ENCODE peak calls at places on chromosomes 4 and X, in seven cellular contexts. K is HCT116, P is K562, I is H1, M is HepG2, T is SK-N-SH, E is GM12878. S is an unnamed sample.

GRCh38 chrX:130170752-130171445 is 863 bp upstream of the RAB33A start:
- DNase-seq in K (no peak), I (no peak), E (peak; percentile 39), T (peak; percentile 83), P (no peak), M (no peak), S (no peak)

GRCh38 chrX:11756354-11757318 is 1.4 kb upstream of the MSL3 start:
- DNase-seq in T (no peak), K (no peak), I (no peak), E (no peak), M (no peak), P (no peak), S (no peak)

GRCh38 chr4:73730292-73730691 is 10.1 kb upstream of the CXCL8 start:
- DNase-seq in M (no peak), E (no peak), T (no peak), K (no peak), I (no peak), P (no peak), S (no peak)

GRCh38 chrX:133364201-133364600 is 51.1 kb downstream of the GPC4 start:
- DNase-seq in E (no peak), K (no peak), T (no peak), I (no peak), M (no peak), P (no peak), S (no peak)

GRCh38 chr4:27490315-27490714 is 629.7 kb downstream of the STIM2 start:
- DNase-seq in K (no peak), I (no peak), T (no peak), M (no peak), P (no peak), E (no peak), S (no peak)

GRCh38 chrX:6002056-6002455 is 226.6 kb downstream of the NLGN4X start:
- DNase-seq in K (no peak), E (no peak), T (no peak), I (no peak), M (no peak), P (no peak), S (no peak)

GRCh38 chr4:78776031-78776728 is at the start of gene BMP2K:
- DNase-seq in T (peak; percentile 95), P (peak; percentile 88), E (no peak), M (peak; percentile 57), I (peak; percentile 39), K (peak; percentile 27), S (peak; percentile 76)

GRCh38 chr4:182975806-182976205 is 58.6 kb upstream of the DCTD start:
- DNase-seq in T (peak; percentile 22), P (peak; percentile 16), K (peak; percentile 50), E (peak; percentile 57), M (no peak), I (no peak), S (no peak)

GRCh38 chr4:24686866-24687672 is 102.7 kb upstream of the DHX15 start:
- DNase-seq in E (no peak), K (peak; percentile 36), P (peak; percentile 65), M (peak; percentile 17), I (no peak), T (peak; percentile 26), S (peak; percentile 65)

GRCh38 chr4:1204286-1204827 is 32.0 kb upstream of the SPON2 start:
- DNase-seq in K (no peak), E (no peak), P (no peak), I (no peak), M (no peak), T (peak; percentile 27), S (no peak)

GRCh38 chr4:148065069-148065468 is 333.2 kb downstream of the ARHGAP10 start:
- DNase-seq in T (no peak), E (no peak), I (no peak), M (no peak), P (no peak), K (no peak), S (no peak)

GRCh38 chr4:137129471-137130244 is 402.6 kb downstream of the PCDH18 start:
- DNase-seq in I (no peak), M (no peak), K (no peak), E (no peak), P (no peak), T (no peak), S (no peak)

GRCh38 chrX:33156152-33156726 is 55.1 kb downstream of the DMD start:
- DNase-seq in I (no peak), K (no peak), M (no peak), T (no peak), E (no peak), P (no peak), S (no peak)

GRCh38 chr4:3498901-3499510 is 33.2 kb downstream of the LRPAP1 start:
- DNase-seq in K (no peak), T (no peak), E (no peak), P (peak; percentile 72), M (no peak), I (no peak), S (no peak)

GRCh38 chrX:69496143-69496542 is 8.0 kb upstream of the NALF2 start:
- DNase-seq in E (no peak), T (no peak), M (no peak), P (no peak), I (no peak), K (no peak), S (no peak)

GRCh38 chr4:156169011-156169410 is 215.3 kb upstream of the CTSO start:
- DNase-seq in M (peak; percentile 3), E (no peak), T (no peak), K (peak; percentile 19), P (no peak), I (peak; percentile 17), S (peak; percentile 42)

GRCh38 chrX:8868906-8869305 is 67.7 kb upstream of the FAM9A start:
- DNase-seq in K (no peak), I (no peak), M (no peak), E (no peak), T (no peak), P (no peak), S (peak; percentile 16)

GRCh38 chr4:155722816-155723499 is 35.9 kb upstream of the GUCY1B1 start:
- DNase-seq in M (no peak), K (no peak), I (no peak), T (no peak), E (no peak), P (no peak), S (no peak)

GRCh38 chr4:141027421-141027820 is 105.8 kb downstream of the RNF150 start:
- DNase-seq in K (no peak), M (no peak), P (no peak), T (no peak), E (no peak), I (no peak), S (peak; percentile 69)

GRCh38 chr4:138953962-138954371 is 61.6 kb upstream of the NOCT start:
- DNase-seq in K (no peak), P (no peak), T (no peak), M (no peak), E (no peak), I (no peak), S (no peak)

GRCh38 chrX:9465380-9466114 is 689 bp downstream of the TBL1X start:
- DNase-seq in E (no peak), K (no peak), M (no peak), T (peak; percentile 50), I (no peak), P (peak; percentile 20), S (no peak)

GRCh38 chr4:40809058-40809457 is 59.3 kb downstream of the NSUN7 start:
- DNase-seq in P (no peak), M (no peak), T (no peak), I (no peak), K (no peak), E (no peak), S (no peak)

DNA sequence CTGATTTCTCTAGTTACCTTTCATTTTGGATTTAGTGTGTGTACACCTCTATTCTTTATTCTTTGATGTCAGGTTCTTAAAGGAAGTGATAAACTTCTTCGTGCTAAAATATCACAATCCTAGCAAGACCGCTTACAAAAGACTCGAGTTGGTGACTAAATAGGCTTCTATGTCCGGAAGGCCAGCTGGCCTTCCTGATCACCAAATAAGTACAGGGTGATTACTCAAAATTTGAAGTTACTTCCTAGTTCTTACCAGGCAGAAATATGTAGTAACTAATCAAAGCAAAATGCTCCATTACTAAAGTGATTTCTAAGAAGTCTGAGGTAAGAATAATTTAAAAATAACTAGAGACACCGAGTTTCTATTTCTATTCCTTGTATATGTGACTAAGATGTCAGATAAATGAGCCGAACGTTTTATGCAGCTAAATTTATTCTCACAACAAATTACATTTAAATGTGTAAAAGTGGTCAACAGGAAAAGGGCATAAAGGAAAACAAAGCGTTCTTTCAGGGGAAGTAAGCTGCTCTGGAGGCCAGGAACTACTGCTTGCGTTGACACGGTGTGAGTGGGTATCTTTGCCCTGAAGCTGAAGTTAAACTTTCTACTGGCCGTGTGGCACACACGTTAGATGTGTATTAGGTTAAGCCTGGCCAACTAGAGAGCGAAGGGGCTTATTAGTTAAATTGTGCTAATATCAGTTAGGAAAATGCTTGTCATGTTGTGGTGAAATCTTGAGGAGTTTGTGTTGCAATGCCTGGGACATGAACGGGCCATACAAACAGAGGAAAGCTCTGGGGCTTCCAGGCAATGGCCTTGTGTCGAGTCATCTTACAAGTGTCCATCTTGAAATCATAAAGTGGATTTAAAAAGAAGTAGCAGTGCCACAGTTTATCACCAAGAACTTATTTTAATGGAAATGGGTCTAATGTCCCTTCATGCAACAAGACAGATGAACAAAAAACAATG is 62.4 kb downstream of the NSUN7 start:
- DNase-seq in I (no peak), E (no peak), T (no peak), M (no peak), P (no peak), K (no peak), S (no peak)
- TF ChIP-seq JUND in I (no peak), E (no peak), T (no peak), M (no peak), P (no peak), K (no peak), S (no peak)

DNA sequence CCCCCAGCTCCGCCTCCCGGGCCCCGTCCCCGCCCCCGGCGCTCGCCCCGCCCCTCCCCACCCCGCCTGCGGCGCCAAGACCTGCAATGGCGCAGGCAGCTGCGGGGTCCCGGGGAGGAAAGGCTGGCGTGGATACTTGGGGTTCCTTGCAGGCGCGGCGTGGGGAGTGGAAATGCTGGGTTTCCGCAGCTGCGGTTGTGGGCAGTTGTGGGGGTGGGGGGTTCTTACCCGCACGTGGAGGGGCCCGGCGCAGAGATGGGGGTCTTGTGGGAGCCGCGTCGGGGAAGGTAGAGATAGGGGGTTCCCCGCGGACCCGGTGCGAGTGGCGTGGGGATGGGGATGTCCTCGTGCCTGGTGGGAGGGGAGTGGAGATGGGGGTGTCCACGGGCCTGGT is 678 bp upstream of the ASMTL start:
- DNase-seq in K (no peak), I (no peak), M (no peak), E (no peak), P (no peak), T (no peak), S (no peak)
- TF ChIP-seq JUND in K (no peak), I (no peak), M (no peak), E (no peak), P (no peak), T (no peak), S (no peak)

DNA sequence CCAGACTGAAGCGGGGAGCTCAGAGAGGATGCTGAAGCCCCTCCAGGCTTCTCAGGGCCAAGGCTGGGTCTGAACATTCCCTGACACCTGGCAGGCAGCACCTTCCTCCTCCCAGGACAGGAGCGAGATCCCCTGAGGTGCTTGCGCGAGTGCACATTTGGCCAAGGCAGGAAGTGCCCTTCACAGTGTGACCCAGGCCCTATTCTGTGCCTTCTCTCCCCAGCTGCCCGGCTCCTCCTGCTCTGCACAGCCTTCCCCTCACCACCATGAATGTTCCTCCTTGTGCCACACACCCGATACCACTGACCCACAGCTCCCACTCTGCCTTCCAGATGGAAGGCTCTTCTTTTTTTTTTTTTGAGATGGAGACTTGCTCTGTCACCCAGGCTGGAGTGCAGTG is 17.1 kb upstream of the PSAPL1 start:
- DNase-seq in K (no peak), P (no peak), M (no peak), T (no peak), E (no peak), I (no peak), S (no peak)
- TF ChIP-seq JUND in K (no peak), P (no peak), M (no peak), T (no peak), E (no peak), I (no peak), S (no peak)

GRCh38 chr4:122652379-122652778 is 31.5 kb upstream of the IL21 start:
- DNase-seq in T (peak; percentile 33), M (peak; percentile 14), E (no peak), I (no peak), K (peak; percentile 60), P (peak; percentile 43), S (no peak)
- TF ChIP-seq JUND in T (no peak), M (no peak), E (no peak), I (no peak), K (no peak), P (no peak), S (no peak)